ENCODE peak calls at places on chromosomes 5 and 9, in four cellular contexts. One of them, this sample, is unnamed. For H3K9me2, the result is how much of the 10 kb centered on the place peaks cover.

GRCh38 chr9:91421022-91421765 is 2.4 kb downstream of the NFIL3 start:
- DNase-seq in GM23248: peak
- DNase-seq in PC-3: no peak
- DNase-seq in HCT116: no peak
- DNase-seq in this sample: peak

GRCh38 chr9:34590376-34591090 is 1.0 kb upstream of the CNTFR start:
- DNase-seq in GM23248: no peak
- DNase-seq in PC-3: no peak
- DNase-seq in HCT116: no peak
- DNase-seq in this sample: no peak

GRCh38 chr5:169011009-169011408 is 289.9 kb downstream of the SLIT3 start:
- DNase-seq in GM23248: no peak
- DNase-seq in PC-3: no peak
- DNase-seq in HCT116: no peak
- DNase-seq in this sample: no peak

GRCh38 chr9:131739192-131739961 is 499 bp downstream of the RAPGEF1 start:
- DNase-seq in GM23248: peak
- DNase-seq in PC-3: peak
- DNase-seq in HCT116: no peak
- DNase-seq in this sample: peak

GRCh38 chr5:59640411-59640810 is 253.1 kb downstream of the PDE4D start:
- DNase-seq in GM23248: peak
- DNase-seq in PC-3: peak
- DNase-seq in HCT116: no peak
- DNase-seq in this sample: no peak

GRCh38 chr5:150164640-150165039 is 1.9 kb upstream of the CDX1 start:
- DNase-seq in GM23248: peak
- DNase-seq in PC-3: no peak
- DNase-seq in HCT116: no peak
- DNase-seq in this sample: no peak

GRCh38 chr9:88817628-88818027 is 173.6 kb upstream of the S1PR3 start:
- DNase-seq in GM23248: peak
- DNase-seq in PC-3: no peak
- DNase-seq in HCT116: no peak
- DNase-seq in this sample: no peak

GRCh38 chr5:43041669-43042175 is 1.6 kb upstream of the ANXA2R start:
- DNase-seq in GM23248: peak
- DNase-seq in PC-3: peak
- DNase-seq in HCT116: no peak
- DNase-seq in this sample: peak

GRCh38 chr5:57889558-57889957 is 406.9 kb upstream of the ACTBL2 start:
- DNase-seq in GM23248: peak
- DNase-seq in PC-3: peak
- DNase-seq in HCT116: peak
- DNase-seq in this sample: peak

GRCh38 chr9:126935630-126936029 is 21.0 kb downstream of the RALGPS1 start:
- DNase-seq in GM23248: peak
- DNase-seq in PC-3: peak
- DNase-seq in HCT116: no peak
- DNase-seq in this sample: no peak

GRCh38 chr9:130897105-130897751 is 616 bp upstream of the QRFP start:
- DNase-seq in GM23248: no peak
- DNase-seq in PC-3: no peak
- DNase-seq in HCT116: no peak
- DNase-seq in this sample: no peak

GRCh38 chr5:134438641-134439621 is 27.2 kb upstream of the CDKN2AIPNL start:
- DNase-seq in GM23248: peak
- DNase-seq in PC-3: peak
- DNase-seq in HCT116: no peak
- DNase-seq in this sample: no peak

GRCh38 chr9:108257387-108257786 is 598.4 kb downstream of the ACTL7B start:
- DNase-seq in GM23248: peak
- DNase-seq in PC-3: no peak
- DNase-seq in HCT116: no peak
- DNase-seq in this sample: no peak

GRCh38 chr9:93662016-93662638 is 85.7 kb downstream of the PHF2 start:
- DNase-seq in GM23248: no peak
- DNase-seq in PC-3: no peak
- DNase-seq in HCT116: no peak
- DNase-seq in this sample: no peak

GRCh38 chr9:93207860-93208734 is 24.2 kb downstream of the WNK2 start:
- DNase-seq in GM23248: peak
- DNase-seq in PC-3: no peak
- DNase-seq in HCT116: no peak
- DNase-seq in this sample: no peak

GRCh38 chr9:93677061-93677571 is 100.7 kb downstream of the PHF2 start:
- DNase-seq in GM23248: no peak
- DNase-seq in PC-3: no peak
- DNase-seq in HCT116: no peak
- DNase-seq in this sample: no peak

GRCh38 chr9:34624475-34624984 is 4.2 kb upstream of the DCTN3 start:
- DNase-seq in GM23248: no peak
- DNase-seq in PC-3: no peak
- DNase-seq in HCT116: no peak
- DNase-seq in this sample: no peak

GRCh38 chr5:149268928-149269557 is 2.6 kb upstream of the AFAP1L1 start:
- DNase-seq in GM23248: peak
- DNase-seq in PC-3: peak
- DNase-seq in HCT116: peak
- DNase-seq in this sample: peak

GRCh38 chr5:143554918-143555477 is 151.5 kb upstream of the NR3C1 start:
- DNase-seq in GM23248: peak
- DNase-seq in PC-3: no peak
- DNase-seq in HCT116: no peak
- DNase-seq in this sample: no peak

GRCh38 chr5:44845777-44846176 is 37.0 kb downstream of the MRPS30 start:
- DNase-seq in GM23248: no peak
- DNase-seq in PC-3: no peak
- DNase-seq in HCT116: no peak
- DNase-seq in this sample: no peak

GRCh38 chr9:89172398-89172797 is 6.2 kb downstream of the SHC3 start:
- DNase-seq in GM23248: no peak
- DNase-seq in PC-3: no peak
- DNase-seq in HCT116: no peak
- DNase-seq in this sample: no peak

GRCh38 chr5:95841914-95842812 is 19.6 kb upstream of the GLRX start:
- DNase-seq in GM23248: peak
- DNase-seq in PC-3: no peak
- DNase-seq in HCT116: no peak
- DNase-seq in this sample: no peak

GRCh38 chr9:97638666-97639065 is 5.0 kb downstream of the NCBP1 start:
- DNase-seq in GM23248: peak
- DNase-seq in PC-3: peak
- DNase-seq in HCT116: no peak
- DNase-seq in this sample: no peak

GRCh38 chr9:38360880-38361836 is 31.3 kb upstream of the ALDH1B1 start:
- DNase-seq in GM23248: no peak
- DNase-seq in PC-3: no peak
- DNase-seq in HCT116: no peak
- DNase-seq in this sample: no peak

GRCh38 chr5:59367791-59368394 is 525.6 kb downstream of the PDE4D start:
- DNase-seq in GM23248: peak
- DNase-seq in PC-3: peak
- DNase-seq in HCT116: peak
- DNase-seq in this sample: peak

GRCh38 chr5:28766565-28767158 is 1728.3 kb upstream of the CDH9 start:
- DNase-seq in GM23248: peak
- DNase-seq in PC-3: peak
- DNase-seq in HCT116: peak
- DNase-seq in this sample: peak

GRCh38 chr5:135004376-135004775 is 29.7 kb downstream of the PITX1 start:
- DNase-seq in GM23248: no peak
- DNase-seq in PC-3: no peak
- DNase-seq in HCT116: no peak
- DNase-seq in this sample: no peak

GRCh38 chr5:151017897-151018296 is 2.5 kb upstream of the GPX3 start:
- DNase-seq in GM23248: no peak
- DNase-seq in PC-3: no peak
- DNase-seq in HCT116: no peak
- DNase-seq in this sample: no peak

GRCh38 chr9:69044226-69045219 is 9.0 kb downstream of the FXN start:
- DNase-seq in GM23248: peak
- DNase-seq in PC-3: peak
- DNase-seq in HCT116: no peak
- DNase-seq in this sample: peak

GRCh38 chr9:127185931-127186781 is 63.7 kb upstream of the ANGPTL2 start:
- DNase-seq in GM23248: peak
- DNase-seq in PC-3: no peak
- DNase-seq in HCT116: no peak
- DNase-seq in this sample: no peak

GRCh38 chr5:9691261-9691660 is 61.1 kb upstream of the TAS2R1 start:
- DNase-seq in GM23248: no peak
- DNase-seq in PC-3: no peak
- DNase-seq in HCT116: no peak
- DNase-seq in this sample: no peak

GRCh38 chr9:12884736-12885395 is 110.0 kb downstream of the LURAP1L start:
- DNase-seq in GM23248: peak
- DNase-seq in PC-3: peak
- DNase-seq in HCT116: peak
- DNase-seq in this sample: no peak

GRCh38 chr9:133427658-133428348 is 5.6 kb downstream of the ADAMTS13 start:
- DNase-seq in GM23248: no peak
- DNase-seq in PC-3: no peak
- DNase-seq in HCT116: no peak
- DNase-seq in this sample: no peak

GRCh38 chr5:149093625-149094024 is 30.8 kb upstream of the SH3TC2 start:
- DNase-seq in GM23248: no peak
- DNase-seq in PC-3: no peak
- DNase-seq in HCT116: no peak
- DNase-seq in this sample: no peak

GRCh38 chr5:157460921-157461792 is 1.1 kb downstream of the NIPAL4 start:
- DNase-seq in GM23248: no peak
- DNase-seq in PC-3: no peak
- DNase-seq in HCT116: no peak
- DNase-seq in this sample: no peak

GRCh38 chr5:36045895-36046294 is 20.8 kb downstream of the UGT3A2 start:
- DNase-seq in GM23248: no peak
- DNase-seq in PC-3: no peak
- DNase-seq in HCT116: no peak
- DNase-seq in this sample: no peak

GRCh38 chr5:59356813-59357381 is 536.6 kb downstream of the PDE4D start:
- DNase-seq in GM23248: no peak
- DNase-seq in PC-3: no peak
- DNase-seq in HCT116: no peak
- DNase-seq in this sample: no peak

GRCh38 chr5:147805030-147805454 is 22.5 kb upstream of the JAKMIP2 start:
- DNase-seq in GM23248: no peak
- DNase-seq in PC-3: no peak
- DNase-seq in HCT116: no peak
- DNase-seq in this sample: peak

GRCh38 chr9:97480749-97481148 is 20.7 kb upstream of the TMOD1 start:
- DNase-seq in GM23248: no peak
- DNase-seq in PC-3: no peak
- DNase-seq in HCT116: no peak
- DNase-seq in this sample: no peak

GRCh38 chr5:107235167-107235566 is 435.6 kb downstream of the EFNA5 start:
- DNase-seq in GM23248: no peak
- DNase-seq in PC-3: no peak
- DNase-seq in HCT116: no peak
- DNase-seq in this sample: no peak

GRCh38 chr9:137114613-137115393 is at the start of gene DPP7:
- DNase-seq in GM23248: peak
- DNase-seq in PC-3: peak
- DNase-seq in HCT116: no peak
- DNase-seq in this sample: peak
- H3K9me2 ChIP-seq in GM23248: under half
- H3K9me2 ChIP-seq in PC-3: under half
- H3K9me2 ChIP-seq in HCT116: under half
- H3K9me2 ChIP-seq in this sample: under half

GRCh38 chr5:1800470-1801060 is 642 bp upstream of the NDUFS6 start:
- DNase-seq in GM23248: no peak
- DNase-seq in PC-3: peak
- DNase-seq in HCT116: no peak
- DNase-seq in this sample: peak
- TF ChIP-seq EZH2 in GM23248: no peak
- TF ChIP-seq EZH2 in PC-3: no peak
- TF ChIP-seq EZH2 in HCT116: no peak
- TF ChIP-seq EZH2 in this sample: no peak

GRCh38 chr5:146027746-146028145 is 77.6 kb downstream of the PLAC8L1 start:
- DNase-seq in GM23248: no peak
- DNase-seq in PC-3: peak
- DNase-seq in HCT116: peak
- DNase-seq in this sample: no peak
- H3K9ac ChIP-seq in GM23248: no peak
- H3K9ac ChIP-seq in PC-3: peak
- H3K9ac ChIP-seq in HCT116: peak
- H3K9ac ChIP-seq in this sample: no peak

DNA sequence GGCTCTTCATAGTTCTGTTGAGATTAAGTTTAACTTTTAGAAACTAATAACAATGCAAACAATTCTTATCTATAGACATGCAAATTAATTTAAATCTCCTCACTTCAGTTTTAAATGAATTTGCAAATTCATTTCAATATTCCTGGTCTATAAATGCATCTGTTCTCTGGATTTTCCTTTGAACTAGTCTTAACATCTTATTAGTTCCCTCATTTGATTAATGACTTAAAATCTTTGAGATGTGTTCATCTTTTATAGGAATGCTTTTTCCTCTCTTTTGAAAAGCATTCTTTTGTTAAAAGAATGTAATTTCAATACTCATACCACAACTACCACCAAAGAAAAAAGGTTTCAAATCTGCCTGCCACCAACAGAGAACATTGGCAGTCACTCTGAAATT is 169.4 kb downstream of the RASEF start:
- DNase-seq in GM23248: no peak
- DNase-seq in PC-3: no peak
- DNase-seq in HCT116: no peak
- DNase-seq in this sample: no peak
- H3K9me2 ChIP-seq in GM23248: under half
- H3K9me2 ChIP-seq in PC-3: under half
- H3K9me2 ChIP-seq in HCT116: under half
- H3K9me2 ChIP-seq in this sample: under half

DNA sequence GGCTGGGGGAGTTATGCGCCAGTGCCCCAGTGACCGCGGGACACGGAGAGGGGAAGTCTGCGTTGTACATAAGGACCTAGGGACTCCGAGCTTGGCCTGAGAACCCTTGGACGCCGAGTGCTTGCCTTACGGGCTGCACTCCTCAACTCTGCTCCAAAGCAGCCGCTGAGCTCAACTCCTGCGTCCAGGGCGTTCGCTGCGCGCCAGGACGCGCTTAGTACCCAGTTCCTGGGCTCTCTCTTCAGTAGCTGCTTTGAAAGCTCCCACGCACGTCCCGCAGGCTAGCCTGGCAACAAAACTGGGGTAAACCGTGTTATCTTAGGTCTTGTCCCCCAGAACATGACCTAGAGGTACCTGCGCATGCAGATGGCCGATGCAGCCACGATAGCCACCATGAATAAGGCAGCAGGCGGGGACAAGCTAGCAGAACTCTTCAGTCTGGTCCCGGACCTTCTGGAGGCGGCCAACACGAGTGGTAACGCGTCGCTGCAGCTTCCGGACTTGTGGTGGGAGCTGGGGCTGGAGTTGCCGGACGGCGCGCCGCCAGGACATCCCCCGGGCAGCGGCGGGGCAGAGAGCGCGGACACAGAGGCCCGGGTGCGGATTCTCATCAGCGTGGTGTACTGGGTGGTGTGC is at the start of gene RXFP3:
- DNase-seq in GM23248: peak
- DNase-seq in PC-3: no peak
- DNase-seq in HCT116: no peak
- DNase-seq in this sample: no peak
- TF ChIP-seq EZH2 in GM23248: no peak
- TF ChIP-seq EZH2 in PC-3: no peak
- TF ChIP-seq EZH2 in HCT116: no peak
- TF ChIP-seq EZH2 in this sample: no peak

This sample was measured in MM.1S.